ENCODE peak calls at places on chromosomes 16 and 17, in five cellular contexts. Z is GM12891, I is GM12878, J is H1, N is HepG2. R is an unnamed sample.

GRCh38 chr17:72556944-72557826 is 436.4 kb downstream of the SOX9 start:
- DNase-seq in J (no peak), Z (peak; percentile 70), N (peak; percentile 81), I (no peak), R (peak; percentile 71)

GRCh38 chr17:21200590-21201301 is 13.2 kb downstream of the TMEM11 start:
- DNase-seq in I (no peak), N (no peak), J (no peak), Z (no peak), R (no peak)

GRCh38 chr17:13384626-13385025 is 217.1 kb downstream of the HS3ST3A1 start:
- DNase-seq in N (peak; percentile 22), J (no peak), I (no peak), Z (no peak), R (no peak)

GRCh38 chr16:88941051-88941932 is 35.7 kb downstream of the CBFA2T3 start:
- DNase-seq in I (no peak), N (no peak), Z (no peak), J (no peak), R (peak; percentile 61)

GRCh38 chr16:8716592-8716991 is 42.2 kb downstream of the ABAT start:
- DNase-seq in Z (no peak), I (no peak), N (no peak), J (no peak), R (no peak)

GRCh38 chr16:84995666-84996065 is 15.7 kb downstream of the ZDHHC7 start:
- DNase-seq in N (no peak), J (no peak), I (no peak), Z (no peak), R (no peak)

GRCh38 chr17:69430488-69430887 is 16.0 kb downstream of the MAP2K6 start:
- DNase-seq in I (no peak), Z (no peak), J (no peak), N (no peak), R (no peak)

GRCh38 chr16:79431923-79432322 is 168.6 kb downstream of the MAF start:
- DNase-seq in J (no peak), Z (no peak), N (no peak), I (no peak), R (no peak)

GRCh38 chr16:49557070-49557446 is 183.5 kb downstream of the C16orf78 start:
- DNase-seq in I (no peak), Z (no peak), N (peak; percentile 7), J (peak; percentile 43), R (no peak)

GRCh38 chr17:30821751-30822723 is 2.5 kb downstream of the CRLF3 start:
- DNase-seq in J (no peak), Z (no peak), I (no peak), N (no peak), R (no peak)

GRCh38 chr16:30394603-30395154 is 541 bp upstream of the ZNF48 start:
- DNase-seq in N (no peak), I (no peak), J (no peak), Z (no peak), R (no peak)

GRCh38 chr17:4988168-4988567 is 693 bp upstream of the CAMTA2 start:
- DNase-seq in J (no peak), I (no peak), N (no peak), Z (no peak), R (no peak)

GRCh38 chr17:4721203-4722135 is 9.8 kb upstream of the MED11 start:
- DNase-seq in N (peak; percentile 95), I (no peak), J (no peak), Z (no peak), R (no peak)

GRCh38 chr16:56355221-56355620 is 70.1 kb downstream of the AMFR start:
- DNase-seq in N (no peak), Z (no peak), I (no peak), J (no peak), R (no peak)

GRCh38 chr17:54180919-54181318 is 358.2 kb downstream of the KIF2B start:
- DNase-seq in J (no peak), Z (no peak), N (no peak), I (no peak), R (no peak)

GRCh38 chr17:57806083-57806830 is 43.6 kb downstream of the MRPS23 start:
- DNase-seq in N (no peak), I (no peak), J (no peak), Z (no peak), R (no peak)

GRCh38 chr17:6346986-6347385 is 87.9 kb downstream of the AIPL1 start:
- DNase-seq in N (no peak), Z (no peak), J (no peak), I (no peak), R (no peak)

GRCh38 chr17:71937914-71938313 is 182.9 kb upstream of the SOX9 start:
- DNase-seq in N (no peak), Z (no peak), I (no peak), J (no peak), R (no peak)

GRCh38 chr17:40194821-40195220 is 17.6 kb downstream of the RAPGEFL1 start:
- DNase-seq in I (no peak), J (no peak), N (no peak), Z (no peak), R (no peak)

GRCh38 chr17:40191237-40192208 is 14.3 kb downstream of the RAPGEFL1 start:
- DNase-seq in N (peak; percentile 71), J (peak; percentile 70), Z (peak; percentile 77), I (peak; percentile 30), R (peak; percentile 75)

GRCh38 chr17:40188694-40189093 is 11.4 kb downstream of the RAPGEFL1 start:
- DNase-seq in Z (no peak), I (no peak), J (no peak), N (no peak), R (no peak)

GRCh38 chr17:40190197-40191021 is 13.1 kb downstream of the RAPGEFL1 start:
- DNase-seq in Z (no peak), N (peak; percentile 59), I (no peak), J (no peak), R (no peak)

GRCh38 chr17:40192961-40193360 is 15.7 kb downstream of the RAPGEFL1 start:
- DNase-seq in N (no peak), I (no peak), Z (no peak), J (no peak), R (no peak)
- TF ChIP-seq TAF1 in N (no peak), I (no peak), Z (no peak), J (no peak), R (no peak)

DNA sequence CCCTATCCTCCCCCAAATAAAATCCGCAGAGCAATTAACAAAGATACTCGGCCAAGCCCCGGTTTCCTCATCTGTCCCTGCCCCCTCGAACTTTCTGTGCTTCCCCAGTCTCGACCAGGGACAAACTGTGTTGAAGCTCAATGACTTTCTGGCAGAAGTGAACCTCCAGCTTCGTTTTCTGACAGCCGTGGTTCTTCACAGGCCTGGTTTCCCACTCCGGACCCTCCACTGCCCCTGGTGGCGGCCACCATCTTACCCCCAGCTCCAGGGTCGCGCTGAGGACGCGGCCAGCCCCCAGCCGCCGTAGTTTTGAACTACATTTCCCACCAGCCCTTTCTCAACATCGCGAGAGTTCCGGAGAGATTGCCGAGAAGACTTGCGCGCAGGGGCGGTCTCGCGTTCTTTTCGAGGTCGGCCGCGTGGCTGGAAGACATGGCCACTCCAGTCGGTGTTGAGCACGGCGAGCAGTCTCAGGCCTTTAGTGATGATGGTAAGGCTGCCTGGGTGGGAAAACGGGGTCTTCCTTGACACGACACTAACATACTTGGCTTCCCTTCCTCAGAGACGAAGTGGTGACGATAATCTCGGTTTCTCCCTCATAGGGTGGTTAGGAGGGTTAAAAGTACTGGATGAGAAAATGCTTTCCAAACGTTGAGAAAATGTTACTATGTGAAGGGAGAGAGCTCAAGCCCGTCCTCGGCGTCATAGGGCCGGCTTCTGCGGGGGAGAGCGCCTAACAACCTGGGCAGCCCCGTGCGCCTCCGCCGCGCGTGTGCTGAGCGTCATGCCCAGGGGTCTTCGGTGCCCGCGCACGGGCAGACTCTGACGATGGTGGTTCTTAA is 17.7 kb downstream of the PRCD start:
- DNase-seq in Z (peak; percentile 81), J (peak; percentile 89), N (peak; percentile 98), I (peak; percentile 82), R (peak; percentile 75)
- TF ChIP-seq POLR2A in Z (peak; percentile 97), J (peak; percentile 95), N (peak; percentile 100), I (peak; percentile 98), R (peak; percentile 98)

GRCh38 chr16:77850637-77851330 is 62.4 kb downstream of the VAT1L start:
- DNase-seq in J (no peak), N (no peak), I (no peak), Z (no peak), R (no peak)
- TF ChIP-seq TAF1 in J (no peak), N (no peak), I (no peak), Z (no peak), R (no peak)

GRCh38 chr17:50638572-50638850 is 3.8 kb downstream of the ABCC3 start:
- DNase-seq in J (no peak), N (no peak), I (no peak), Z (no peak), R (no peak)

GRCh38 chr17:50640701-50641338 is 6.1 kb downstream of the ABCC3 start:
- DNase-seq in N (peak; percentile 79), Z (no peak), I (no peak), J (no peak), R (no peak)

GRCh38 chr17:50641339-50641725 is 6.7 kb downstream of the ABCC3 start:
- DNase-seq in N (no peak), Z (no peak), J (no peak), I (no peak), R (no peak)

GRCh38 chr17:50637829-50638571 is 3.3 kb downstream of the ABCC3 start:
- DNase-seq in Z (no peak), I (no peak), N (no peak), J (no peak), R (no peak)

GRCh38 chr17:50638851-50639767 is 4.4 kb downstream of the ABCC3 start:
- DNase-seq in I (no peak), N (peak; percentile 58), Z (no peak), J (no peak), R (no peak)
- TF ChIP-seq POLR2A in I (no peak), N (no peak), Z (no peak), J (no peak), R (no peak)

GRCh38 chr17:2723505-2723996 is 12.0 kb upstream of the CLUH start:
- DNase-seq in J (peak; percentile 38), N (no peak), I (no peak), Z (no peak), R (no peak)

GRCh38 chr17:2721603-2722002 is 10.0 kb upstream of the CLUH start:
- DNase-seq in Z (no peak), N (no peak), J (no peak), I (no peak), R (no peak)

GRCh38 chr17:2723997-2724782 is 12.6 kb upstream of the CLUH start:
- DNase-seq in J (peak; percentile 53), Z (no peak), I (no peak), N (no peak), R (no peak)

GRCh38 chr17:2722611-2723010 is 11.0 kb upstream of the CLUH start:
- DNase-seq in I (no peak), Z (no peak), N (no peak), J (no peak), R (no peak)

DNA sequence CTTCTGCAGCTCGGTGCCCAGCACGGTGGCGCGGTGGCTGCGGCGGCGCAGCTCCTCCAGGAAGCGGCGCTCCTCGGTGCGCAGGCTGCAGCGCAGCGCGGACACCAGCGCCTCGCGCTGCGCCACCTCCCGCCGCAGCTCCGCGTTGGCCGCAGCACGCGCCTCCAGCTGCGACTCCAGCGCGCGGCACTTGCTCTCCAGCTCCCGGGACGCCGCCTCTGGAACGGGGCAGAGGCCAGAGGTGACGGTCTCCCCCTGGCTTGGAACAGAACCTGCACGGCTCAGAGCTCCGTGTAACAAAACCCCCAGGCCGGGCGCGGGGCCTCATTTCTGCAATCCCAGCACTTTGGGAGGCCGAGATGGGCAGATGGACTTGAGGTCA is 13.2 kb upstream of the CLUH start:
- DNase-seq in J (peak; percentile 61), N (no peak), Z (peak; percentile 69), I (no peak), R (no peak)
- TF ChIP-seq TAF1 in J (peak; percentile 39), N (no peak), Z (no peak), I (no peak), R (no peak)

R was measured in GM12892.